ENCODE peak calls at places on chromosomes 16 and 17, in eight cellular contexts. Q, T, S, Z, U, B, V and R are unnamed samples.

GRCh38 chr17:22518185-22518584 is 825.9 kb downstream of the KCNJ18 start:
- DNase-seq in T (no peak), V (no peak), U (no peak), Z (no peak), B (no peak), Q (no peak), S (no peak), R (no peak)

GRCh38 chr17:44564429-44564828 is 7.1 kb downstream of the FZD2 start:
- DNase-seq in Q (no peak), V (no peak), T (no peak), U (no peak), Z (no peak), S (no peak), B (no peak), R (no peak)

GRCh38 chr16:3009568-3010390 is 2.9 kb upstream of the CLDN9 start:
- DNase-seq in V (no peak), B (no peak), Z (no peak), U (no peak), T (no peak), Q (no peak), S (no peak), R (no peak)

GRCh38 chr16:67884684-67885083 is at the start of gene NRN1L:
- DNase-seq in U (peak), Q (no peak), B (peak), S (no peak), V (peak), T (peak), Z (peak), R (peak)

GRCh38 chr16:50067290-50067853 is 1.6 kb downstream of the HEATR3 start:
- DNase-seq in T (no peak), V (no peak), S (no peak), Q (peak), Z (peak), B (peak), U (no peak), R (no peak)

GRCh38 chr16:3912373-3912772 is 31.9 kb upstream of the CREBBP start:
- DNase-seq in U (peak), Z (no peak), V (no peak), T (no peak), Q (no peak), B (no peak), S (no peak), R (no peak)

GRCh38 chr17:20988896-20989295 is 53.9 kb downstream of the USP22 start:
- DNase-seq in Z (no peak), V (no peak), Q (no peak), B (no peak), T (no peak), U (peak), S (no peak), R (no peak)

GRCh38 chr17:2949469-2950044 is 113.8 kb downstream of the OR1D5 start:
- DNase-seq in U (peak), Z (peak), Q (no peak), V (peak), B (no peak), S (no peak), T (no peak), R (no peak)

GRCh38 chr17:48567209-48567608 is 10.9 kb downstream of the HOXB4 start:
- DNase-seq in Z (no peak), B (no peak), T (no peak), V (no peak), Q (no peak), S (no peak), U (no peak), R (no peak)

GRCh38 chr17:1882836-1883235 is 53.0 kb downstream of the RPA1 start:
- DNase-seq in B (no peak), T (no peak), S (no peak), V (no peak), Z (peak), U (no peak), Q (no peak), R (no peak)

GRCh38 chr16:80063028-80063767 is 462.7 kb upstream of the MAF start:
- DNase-seq in V (no peak), S (no peak), Z (no peak), U (no peak), T (no peak), Q (no peak), B (no peak), R (no peak)

GRCh38 chr16:77834600-77834963 is 46.2 kb downstream of the VAT1L start:
- DNase-seq in Z (peak), T (no peak), U (no peak), Q (no peak), S (no peak), B (peak), V (no peak), R (no peak)

GRCh38 chr17:43915561-43915960 is 8.2 kb upstream of the MPP2 start:
- DNase-seq in B (no peak), Z (no peak), U (no peak), V (no peak), T (no peak), Q (no peak), S (no peak), R (no peak)

GRCh38 chr17:41777157-41777578 is 9.3 kb downstream of the JUP start:
- DNase-seq in Z (no peak), U (no peak), Q (no peak), V (peak), S (no peak), T (no peak), B (no peak), R (no peak)

GRCh38 chr17:54153423-54153822 is 330.7 kb downstream of the KIF2B start:
- DNase-seq in B (no peak), T (no peak), S (no peak), Z (no peak), V (no peak), Q (no peak), U (no peak), R (no peak)

GRCh38 chr16:64167851-64168770 is 953.8 kb downstream of the CDH11 start:
- DNase-seq in Q (no peak), B (no peak), V (no peak), Z (no peak), U (no peak), T (no peak), S (no peak), R (no peak)

GRCh38 chr17:15453782-15454181 is 13.6 kb downstream of the CDRT4 start:
- DNase-seq in B (no peak), Q (no peak), Z (no peak), U (no peak), T (no peak), V (no peak), S (no peak), R (no peak)

GRCh38 chr17:71286625-71287024 is 834.2 kb upstream of the SOX9 start:
- DNase-seq in U (no peak), Z (no peak), S (no peak), B (no peak), T (no peak), V (no peak), Q (no peak), R (no peak)

GRCh38 chr17:79372470-79373238 is 238.2 kb downstream of the RBFOX3 start:
- DNase-seq in V (no peak), U (no peak), S (no peak), T (no peak), Q (no peak), Z (no peak), B (no peak), R (no peak)

GRCh38 chr16:85359147-85359822 is 247.0 kb upstream of the CIBAR2 start:
- DNase-seq in V (no peak), Q (no peak), S (no peak), Z (peak), U (no peak), T (no peak), B (no peak), R (no peak)

GRCh38 chr17:16354585-16354984 is 1.3 kb upstream of the CENPV start:
- DNase-seq in U (no peak), Q (no peak), V (no peak), Z (no peak), B (no peak), T (no peak), S (no peak), R (no peak)

GRCh38 chr16:69150146-69150865 is 17.9 kb downstream of the UTP4 start:
- DNase-seq in Q (peak), V (no peak), B (peak), Z (peak), S (peak), T (peak), U (no peak), R (no peak)

GRCh38 chr16:30406911-30407793 is at the start of gene ZNF771:
- DNase-seq in V (peak), T (peak), S (peak), Z (peak), Q (peak), B (peak), U (peak), R (peak)

GRCh38 chr16:85615852-85616607 is 2.9 kb downstream of the GSE1 start:
- DNase-seq in U (peak), B (peak), T (peak), Z (peak), V (peak), Q (peak), S (peak), R (peak)

GRCh38 chr17:5921919-5922318 is 148.3 kb upstream of the WSCD1 start:
- DNase-seq in V (no peak), T (no peak), Z (no peak), S (no peak), U (no peak), Q (no peak), B (no peak), R (no peak)

GRCh38 chr17:31313982-31314787 is at the start of gene EVI2B:
- DNase-seq in Q (no peak), B (no peak), Z (peak), S (no peak), U (no peak), V (no peak), T (no peak), R (no peak)

GRCh38 chr17:41333098-41333497 is 17.5 kb downstream of the KRT33A start:
- DNase-seq in V (no peak), Q (no peak), U (no peak), B (no peak), T (no peak), Z (no peak), S (no peak), R (no peak)

GRCh38 chr16:47278571-47278970 is 134.8 kb upstream of the NETO2 start:
- DNase-seq in T (no peak), B (no peak), V (no peak), S (no peak), Q (no peak), Z (peak), U (no peak), R (no peak)

GRCh38 chr17:40068917-40069750 is 6.4 kb downstream of the THRA start:
- DNase-seq in T (peak), B (peak), Z (peak), Q (peak), V (peak), S (peak), U (peak), R (peak)

GRCh38 chr17:6392609-6393367 is 42.1 kb downstream of the AIPL1 start:
- DNase-seq in U (no peak), Z (no peak), B (no peak), S (no peak), V (no peak), T (no peak), Q (no peak), R (no peak)

GRCh38 chr17:40122944-40123810 is 1.4 kb downstream of the MSL1 start:
- DNase-seq in V (no peak), T (no peak), S (peak), U (peak), Q (peak), Z (peak), B (no peak), R (no peak)

GRCh38 chr17:3914319-3914685 is 2.0 kb downstream of the P2RX1 start:
- DNase-seq in T (no peak), V (no peak), Q (no peak), S (no peak), B (no peak), Z (no peak), U (no peak), R (no peak)

GRCh38 chr17:80177986-80178590 is 8.3 kb downstream of the CARD14 start:
- DNase-seq in Q (no peak), Z (no peak), V (no peak), B (no peak), S (no peak), U (no peak), T (no peak), R (no peak)

DNA sequence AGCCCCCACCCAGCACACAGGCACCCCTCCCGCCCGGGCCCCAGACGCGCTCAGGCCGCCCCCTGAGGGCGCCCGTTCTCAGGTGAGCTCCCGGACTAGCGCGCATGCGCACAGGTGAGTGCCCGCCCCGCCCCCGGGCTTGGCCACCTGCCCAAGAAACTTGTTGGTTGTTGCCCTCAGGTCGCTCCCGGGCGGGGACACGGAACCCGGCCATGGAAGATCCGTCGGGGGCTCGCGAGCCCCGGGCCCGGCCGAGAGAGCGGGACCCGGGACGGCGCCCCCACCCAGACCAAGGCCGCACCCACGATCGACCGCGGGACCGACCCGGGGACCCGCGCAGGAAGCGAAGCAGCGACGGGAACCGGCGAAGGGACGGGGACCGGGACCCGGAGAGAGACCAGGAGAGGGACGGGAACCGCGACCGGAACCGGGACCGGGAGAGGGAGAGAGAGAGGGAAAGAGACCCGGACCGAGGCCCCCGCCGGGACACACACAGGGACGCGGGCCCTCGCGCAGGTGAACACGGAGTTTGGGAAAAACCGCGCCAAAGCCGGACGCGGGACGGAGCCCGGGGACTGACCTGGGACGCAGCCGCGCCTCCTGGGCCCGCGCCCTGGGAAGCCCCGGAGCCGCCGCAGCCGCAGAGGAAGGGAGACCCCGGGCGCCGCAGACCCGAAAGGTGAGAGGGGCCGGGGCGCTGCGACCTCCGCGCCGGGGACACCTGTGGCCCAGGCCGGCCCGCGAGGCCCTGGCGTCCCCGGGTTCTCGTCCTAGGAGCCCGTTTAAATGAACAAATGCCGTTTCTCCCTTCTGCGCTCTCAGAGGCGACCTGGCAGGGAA is at the start of gene MARVELD3:
- DNase-seq in T (no peak), U (no peak), S (no peak), Q (no peak), V (no peak), B (no peak), Z (no peak), R (no peak)
- H3K27ac ChIP-seq in T (no peak), U (no peak), S (no peak), Q (no peak), V (no peak), B (no peak), Z (no peak), R (no peak)

GRCh38 chr17:49582789-49583188 is 7.1 kb downstream of the NXPH3 start:
- DNase-seq in T (no peak), Z (no peak), Q (no peak), V (no peak), U (no peak), B (no peak), S (no peak), R (no peak)
- H3K27ac ChIP-seq in T (peak), Z (no peak), Q (no peak), V (no peak), U (peak), B (no peak), S (no peak), R (no peak)

GRCh38 chr16:11780988-11781680 is 15.9 kb downstream of the ZC3H7A start:
- DNase-seq in Z (peak), V (no peak), Q (no peak), U (no peak), T (no peak), B (no peak), S (no peak), R (no peak)
- H3K27ac ChIP-seq in Z (peak), V (peak), Q (peak), U (peak), T (peak), B (no peak), S (no peak), R (peak)

GRCh38 chr17:81334987-81335386 is 39.9 kb upstream of the SLC38A10 start:
- DNase-seq in Z (no peak), V (peak), T (no peak), S (no peak), U (no peak), Q (no peak), B (no peak), R (no peak)
- H3K27ac ChIP-seq in Z (no peak), V (no peak), T (no peak), S (no peak), U (no peak), Q (no peak), B (no peak), R (no peak)

GRCh38 chr17:12457493-12457892 is 208.2 kb upstream of the MYOCD start:
- DNase-seq in S (no peak), V (no peak), U (no peak), B (no peak), T (no peak), Q (no peak), Z (no peak), R (no peak)

DNA sequence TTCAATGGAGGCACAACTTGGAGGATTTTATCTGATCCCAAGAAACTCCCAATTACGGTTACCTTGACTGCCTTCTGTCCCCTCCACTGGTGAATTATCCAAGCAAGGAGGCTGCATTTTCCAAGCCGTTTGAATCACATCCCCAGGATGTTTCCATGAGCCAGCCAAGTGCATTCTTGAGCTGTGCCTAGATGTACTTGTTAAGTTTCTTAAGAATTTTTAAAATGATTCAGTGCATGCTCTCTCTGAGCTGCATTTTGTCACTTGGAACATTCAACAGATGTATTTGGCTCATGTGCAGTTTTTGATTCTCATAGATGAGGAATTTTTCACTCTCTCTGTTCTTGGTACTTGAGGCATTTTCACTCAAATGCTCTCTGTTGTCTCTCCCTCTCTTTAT is 202.6 kb upstream of the MYOCD start:
- DNase-seq in S (no peak), Z (no peak), Q (no peak), U (no peak), T (no peak), B (peak), V (no peak), R (no peak)
- H3K27ac ChIP-seq in S (no peak), Z (no peak), Q (no peak), U (peak), T (no peak), B (no peak), V (no peak), R (no peak)

GRCh38 chr17:74010903-74011302 is 192.6 kb upstream of the RPL38 start:
- DNase-seq in Z (no peak), V (no peak), T (no peak), B (no peak), S (no peak), U (no peak), Q (no peak), R (no peak)

GRCh38 chr17:74002241-74002640 is 201.2 kb upstream of the RPL38 start:
- DNase-seq in U (no peak), Q (no peak), S (no peak), V (no peak), Z (no peak), B (no peak), T (no peak), R (no peak)

GRCh38 chr17:74005790-74006189 is 197.7 kb upstream of the RPL38 start:
- DNase-seq in B (no peak), Z (no peak), Q (no peak), T (no peak), U (no peak), V (no peak), S (no peak), R (no peak)

GRCh38 chr17:74008196-74008595 is 195.3 kb upstream of the RPL38 start:
- DNase-seq in T (no peak), Z (peak), Q (no peak), V (no peak), S (no peak), U (no peak), B (no peak), R (no peak)

DNA sequence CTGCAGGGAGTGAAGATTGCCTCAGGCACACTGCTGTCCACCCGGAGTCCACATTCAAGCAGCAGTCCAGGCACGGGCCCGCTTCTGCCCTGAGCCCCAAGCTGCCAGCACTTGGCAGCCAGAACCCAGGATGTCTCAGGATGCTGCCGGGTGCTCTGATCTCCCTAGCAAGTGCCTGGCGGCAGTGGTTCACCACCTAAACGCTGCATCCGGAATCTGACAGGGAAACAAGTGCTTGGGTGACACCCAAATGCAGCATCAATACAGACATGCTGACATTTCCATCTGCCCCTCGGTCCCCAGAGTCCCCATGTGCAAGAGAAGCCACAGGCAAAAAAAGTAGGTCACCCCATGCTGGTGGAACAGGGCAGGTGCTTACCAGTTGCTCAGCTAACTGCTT is 197.1 kb upstream of the RPL38 start:
- DNase-seq in B (no peak), S (no peak), U (no peak), T (no peak), Q (no peak), Z (no peak), V (no peak), R (no peak)
- H3K27ac ChIP-seq in B (no peak), S (no peak), U (no peak), T (no peak), Q (no peak), Z (no peak), V (no peak), R (no peak)

DNA sequence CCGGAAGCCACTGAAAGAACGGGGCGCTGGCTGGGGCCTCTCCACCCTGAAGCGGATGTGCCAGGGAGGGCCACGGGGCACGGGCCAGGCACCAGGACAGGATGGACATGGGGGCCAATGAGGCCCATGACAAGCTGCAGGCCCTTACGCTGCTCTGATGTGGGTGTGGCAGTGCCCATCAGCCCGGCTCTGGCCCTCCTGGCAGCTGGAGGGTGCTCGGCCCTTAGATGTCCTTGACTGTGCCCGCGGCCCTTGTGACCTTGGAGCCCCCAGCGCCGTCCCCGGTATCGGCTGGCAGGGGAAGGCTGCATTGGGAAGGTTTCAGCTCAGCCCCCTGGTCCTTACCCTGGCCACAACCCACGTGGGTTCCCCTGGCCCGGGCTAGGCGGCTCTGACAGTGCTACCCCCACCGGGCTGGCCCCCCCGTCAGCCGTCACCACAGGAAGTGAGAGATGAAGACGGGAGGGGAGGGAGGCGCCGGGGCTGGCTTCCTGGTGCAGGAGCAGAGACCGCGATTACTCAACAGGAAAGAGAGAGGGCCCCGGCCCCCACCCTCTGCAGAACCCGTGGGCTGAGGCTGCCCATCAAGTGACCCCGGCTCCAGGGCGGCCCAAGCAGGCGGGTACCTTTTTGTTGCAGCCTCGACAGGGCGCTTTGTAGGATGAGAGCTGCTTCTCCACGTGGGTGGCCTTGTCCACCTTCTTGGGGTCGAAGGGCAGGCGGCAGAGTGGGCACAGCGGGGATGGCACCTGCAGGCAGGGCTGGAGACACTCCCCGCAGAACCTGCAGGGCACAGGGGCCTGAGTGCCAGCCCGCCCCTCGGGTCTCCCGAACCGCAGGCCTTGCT is 5.3 kb downstream of the RNF166 start:
- DNase-seq in B (peak), U (peak), V (peak), S (peak), Z (peak), T (peak), Q (peak), R (peak)
- H3K27ac ChIP-seq in B (peak), U (no peak), V (peak), S (peak), Z (no peak), T (no peak), Q (peak), R (peak)